ENCODE peak calls at places on chromosomes 2 and 18, in four cellular contexts. X is lung, K is H7, Y is mammary epithelial cell. W is an unnamed sample.

GRCh38 chr18:25465152-25465790 is 113.3 kb upstream of the ZNF521 start:
- DNase-seq in X (no peak), K (no peak), Y (no peak), W (no peak)

GRCh38 chr2:64707276-64707675 is 53.6 kb upstream of the SERTAD2 start:
- DNase-seq in X (no peak), K (no peak), Y (no peak), W (no peak)

GRCh38 chr2:705971-706511 is 28.8 kb upstream of the TMEM18 start:
- DNase-seq in X (no peak), K (no peak), Y (no peak), W (no peak)

GRCh38 chr2:157329524-157329923 is 3.9 kb upstream of the ERMN start:
- DNase-seq in X (no peak), K (no peak), Y (no peak), W (no peak)

GRCh38 chr2:177149155-177149503 is 63.5 kb upstream of the HNRNPA3 start:
- DNase-seq in X (no peak), K (no peak), Y (no peak), W (no peak)

GRCh38 chr2:133352719-133353118 is 215.5 kb downstream of the NCKAP5 start:
- DNase-seq in X (no peak), K (no peak), Y (no peak), W (no peak)

GRCh38 chr2:164620873-164621760 is at the start of gene GRB14:
- DNase-seq in X (peak; percentile 75), K (peak; percentile 90), Y (peak; percentile 84), W (peak; percentile 77)

GRCh38 chr18:34806527-34806926 is 96.4 kb downstream of the DTNA start:
- DNase-seq in X (no peak), K (no peak), Y (no peak), W (no peak)

GRCh38 chr2:190553254-190553653 is 18.7 kb upstream of the NEMP2 start:
- DNase-seq in X (no peak), K (no peak), Y (no peak), W (no peak)

GRCh38 chr2:25103287-25103871 is 61.5 kb downstream of the EFR3B start:
- DNase-seq in X (no peak), K (no peak), Y (peak; percentile 50), W (no peak)

GRCh38 chr2:160053946-160054345 is 8.5 kb downstream of the PLA2R1 start:
- DNase-seq in X (no peak), K (no peak), Y (no peak), W (no peak)

GRCh38 chr2:47321411-47322031 is 81.4 kb upstream of the MSH2 start:
- DNase-seq in X (no peak), K (no peak), Y (no peak), W (peak; percentile 74)

GRCh38 chr18:25621682-25622081 is 269.7 kb upstream of the ZNF521 start:
- DNase-seq in X (no peak), K (no peak), Y (no peak), W (no peak)

GRCh38 chr18:77131100-77131651 is 1.4 kb downstream of the MBP start:
- DNase-seq in X (peak; percentile 65), K (peak; percentile 61), Y (peak; percentile 35), W (no peak)

GRCh38 chr2:14941151-14941631 is 308.7 kb downstream of the LRATD1 start:
- DNase-seq in X (no peak), K (no peak), Y (no peak), W (no peak)

GRCh38 chr2:176652300-176653182 is 383.3 kb downstream of the MTX2 start:
- DNase-seq in X (no peak), K (no peak), Y (peak; percentile 51), W (peak; percentile 14)

GRCh38 chr18:59996370-59996966 is 96.7 kb downstream of the PMAIP1 start:
- DNase-seq in X (peak; percentile 39), K (peak; percentile 43), Y (peak; percentile 47), W (peak; percentile 65)

GRCh38 chr18:55549474-55550104 is 38.4 kb downstream of the TCF4 start:
- DNase-seq in X (no peak), K (no peak), Y (no peak), W (no peak)

GRCh38 chr2:226661789-226662545 is 137.7 kb downstream of the IRS1 start:
- DNase-seq in X (no peak), K (no peak), Y (peak; percentile 25), W (peak; percentile 15)

GRCh38 chr18:5398269-5398668 is 102.7 kb upstream of the ZBTB14 start:
- DNase-seq in X (no peak), K (no peak), Y (no peak), W (no peak)

GRCh38 chr2:147634801-147635200 is 210.0 kb upstream of the ACVR2A start:
- DNase-seq in X (no peak), K (no peak), Y (no peak), W (no peak)

GRCh38 chr2:28716265-28716865 is 35.3 kb upstream of the PPP1CB start:
- DNase-seq in X (peak; percentile 62), K (no peak), Y (peak; percentile 95), W (peak; percentile 66)

GRCh38 chr2:172813314-172813888 is 77.8 kb downstream of the RAPGEF4 start:
- DNase-seq in X (no peak), K (no peak), Y (no peak), W (no peak)

GRCh38 chr18:7623681-7624080 is 56.6 kb downstream of the PTPRM start:
- DNase-seq in X (no peak), K (no peak), Y (no peak), W (no peak)

GRCh38 chr18:8140841-8141501 is 468.3 kb upstream of the RAB12 start:
- DNase-seq in X (no peak), K (no peak), Y (peak; percentile 38), W (no peak)

GRCh38 chr2:230706053-230706498 is 6.6 kb upstream of the CAB39 start:
- DNase-seq in X (no peak), K (no peak), Y (peak; percentile 57), W (no peak)

GRCh38 chr2:227864161-227864756 is 7.2 kb upstream of the DAW1 start:
- DNase-seq in X (no peak), K (no peak), Y (no peak), W (no peak)

GRCh38 chr2:128306081-128306930 is 12.4 kb downstream of the HS6ST1 start:
- DNase-seq in X (peak; percentile 65), K (peak; percentile 91), Y (peak; percentile 82), W (peak; percentile 78)
- H3K4me3 ChIP-seq in X (no peak overlapping the region), K (no peak overlapping the region), Y (peak overlapping the region; percentile 47), W (peak overlapping the region; percentile 9)

DNA sequence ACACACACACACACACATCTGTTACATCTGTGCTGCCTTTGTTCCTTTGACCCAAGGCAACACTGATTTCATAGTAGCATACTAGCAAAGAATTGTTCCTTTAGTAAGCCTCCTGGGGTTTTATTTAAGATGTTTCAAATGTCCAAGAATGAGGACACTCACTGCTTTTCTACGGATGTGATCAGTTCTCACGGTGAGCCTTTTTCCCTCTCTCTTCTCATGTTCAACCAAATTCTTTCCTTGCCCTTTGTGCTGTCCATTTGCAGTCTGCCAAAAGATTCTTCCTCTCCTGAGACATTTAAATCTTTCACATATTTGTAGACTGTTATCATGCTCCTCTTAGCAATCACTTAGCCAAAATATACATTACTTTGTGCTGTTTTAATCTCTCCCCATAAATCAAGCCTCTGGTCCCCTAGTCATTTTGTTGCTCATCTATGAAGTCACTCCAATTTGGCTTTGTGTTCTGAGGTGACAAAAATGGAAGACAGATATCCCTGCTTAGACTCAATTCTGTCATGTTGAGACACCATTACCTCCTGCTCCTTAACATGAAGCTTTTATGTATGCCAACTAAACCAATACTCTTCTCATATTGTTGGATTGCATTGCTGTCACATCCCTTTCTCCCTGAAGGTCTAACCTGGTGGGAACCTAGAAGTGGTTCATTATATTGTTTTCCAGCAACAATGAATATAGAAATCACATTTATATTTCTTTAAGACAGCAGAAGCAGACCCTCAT is 1605.3 kb upstream of the ACVR2A start:
- DNase-seq in X (no peak), K (no peak), Y (no peak), W (no peak)
- H3K4me3 ChIP-seq in X (no peak overlapping the region), K (no peak overlapping the region), Y (no peak overlapping the region), W (no peak overlapping the region)

GRCh38 chr2:241618296-241618805 is 18.6 kb downstream of the THAP4 start:
- DNase-seq in X (no peak), K (no peak), Y (no peak), W (no peak)

GRCh38 chr2:241615041-241615440 is 21.9 kb downstream of the THAP4 start:
- DNase-seq in X (no peak), K (no peak), Y (no peak), W (no peak)

GRCh38 chr2:241615522-241616052 is 21.4 kb downstream of the THAP4 start:
- DNase-seq in X (no peak), K (no peak), Y (no peak), W (no peak)

GRCh38 chr2:241617431-241618154 is 19.4 kb downstream of the THAP4 start:
- DNase-seq in X (no peak), K (no peak), Y (no peak), W (no peak)

DNA sequence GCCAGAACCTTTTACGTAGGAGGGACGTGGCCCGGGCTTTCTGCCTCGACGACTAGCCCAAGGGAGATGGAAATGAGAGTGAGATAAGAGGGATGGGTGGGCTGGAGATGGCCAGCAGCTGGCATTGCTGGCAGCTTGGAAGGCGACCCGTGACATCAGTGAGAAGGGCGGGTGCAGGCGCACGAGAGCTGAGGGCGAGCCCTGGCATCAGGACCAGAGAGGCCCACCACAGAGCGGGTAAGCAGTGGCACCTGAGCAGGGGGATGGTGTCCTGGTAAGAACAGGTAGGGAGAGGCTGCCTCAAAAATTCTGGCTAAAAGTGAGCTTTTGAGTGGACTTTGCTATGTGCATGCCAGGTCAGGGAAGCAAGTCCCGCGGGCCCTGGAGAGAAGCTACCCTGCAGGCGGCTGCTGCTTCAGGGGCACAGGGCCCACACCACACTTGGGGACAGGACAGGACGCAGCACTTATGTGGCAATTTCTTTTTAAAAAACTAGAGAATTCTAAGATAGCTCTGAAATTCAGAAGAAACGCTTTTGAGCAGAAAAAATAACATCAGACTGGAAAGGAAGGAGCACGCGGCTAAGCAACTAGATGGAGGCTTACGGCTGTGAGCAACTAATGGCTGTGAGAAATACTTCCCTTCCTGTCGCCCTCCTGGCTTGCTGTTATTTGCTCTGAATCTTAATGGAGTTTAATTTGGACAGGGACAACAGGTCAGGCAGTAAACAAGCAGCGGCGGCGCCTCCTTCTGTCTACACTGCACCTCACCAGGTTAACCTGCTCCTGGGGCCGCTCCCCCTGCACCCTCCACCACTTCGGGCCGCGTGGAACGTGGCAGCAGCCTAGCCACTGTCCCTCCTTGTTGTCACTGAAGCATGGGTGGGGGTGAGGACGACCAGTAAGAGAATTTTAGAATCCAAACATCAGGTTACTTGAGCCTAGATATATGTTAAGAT is 20.5 kb downstream of the THAP4 start:
- DNase-seq in X (no peak), K (no peak), Y (no peak), W (no peak)
- H3K4me3 ChIP-seq in X (no peak overlapping the region), K (no peak overlapping the region), Y (no peak overlapping the region), W (no peak overlapping the region)

GRCh38 chr2:41283079-41283765 is 764.6 kb upstream of the PKDCC start:
- DNase-seq in X (no peak), K (peak; percentile 4), Y (no peak), W (no peak)
- H3K4me3 ChIP-seq in X (no peak overlapping the region), K (no peak overlapping the region), Y (no peak overlapping the region), W (no peak overlapping the region)

DNA sequence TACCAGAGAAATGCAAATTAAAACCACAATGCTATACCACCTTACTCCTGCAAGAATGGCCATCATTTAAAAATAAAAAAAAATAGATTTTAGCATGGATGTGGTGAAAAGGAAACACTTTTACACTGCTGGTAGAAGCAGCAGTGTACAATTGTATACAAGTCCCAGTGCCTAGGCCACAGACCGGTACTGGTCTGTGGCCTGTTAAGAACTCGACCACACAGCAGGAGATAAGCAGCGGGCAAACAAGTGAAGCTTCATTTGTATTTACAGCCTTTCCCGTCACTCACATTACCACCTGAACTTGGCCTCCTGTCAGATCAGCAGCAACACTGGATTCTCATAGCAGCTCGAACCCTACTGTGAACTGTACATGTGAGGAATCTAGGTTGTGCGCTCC is 60.7 kb upstream of the DSC1 start:
- DNase-seq in X (no peak), K (no peak), Y (no peak), W (no peak)
- H3K4me3 ChIP-seq in X (no peak overlapping the region), K (no peak overlapping the region), Y (no peak overlapping the region), W (no peak overlapping the region)

W was measured in WERI-Rb-1.